ENCODE peak calls at places on chromosomes 2 and 18, in four cellular contexts. S, F, P and Y are unnamed samples.

GRCh38 chr2:200735061-200735460 is 76.6 kb upstream of the BZW1 start:
- DNase-seq in S (no peak), F (no peak), P (no peak), Y (no peak)

GRCh38 chr2:231726276-231726675 is 18.0 kb downstream of the PTMA start:
- DNase-seq in S (no peak), F (no peak), P (no peak), Y (no peak)

GRCh38 chr18:59516356-59517155 is 157.5 kb upstream of the LMAN1 start:
- DNase-seq in S (peak; percentile 90), F (peak; percentile 14), P (no peak), Y (no peak)

GRCh38 chr2:54803783-54804758 is 80.6 kb downstream of the EML6 start:
- DNase-seq in S (no peak), F (no peak), P (no peak), Y (no peak)

GRCh38 chr2:38751043-38751846 is at the start of gene SRSF7:
- DNase-seq in S (peak; percentile 99), F (peak; percentile 99), P (peak; percentile 99), Y (peak; percentile 99)

GRCh38 chr2:184921676-184922075 is 323.3 kb downstream of the ZNF804A start:
- DNase-seq in S (no peak), F (no peak), P (no peak), Y (no peak)

GRCh38 chr2:47271054-47272000 is 116.2 kb upstream of the STPG4 start:
- DNase-seq in S (no peak), F (peak; percentile 56), P (no peak), Y (no peak)

GRCh38 chr2:207487650-207488315 is 42.0 kb upstream of the CREB1 start:
- DNase-seq in S (peak; percentile 90), F (no peak), P (no peak), Y (no peak)

GRCh38 chr2:239934571-239935171 is 90.5 kb downstream of the NDUFA10 start:
- DNase-seq in S (peak; percentile 71), F (peak; percentile 57), P (no peak), Y (peak; percentile 42)

GRCh38 chr2:72953976-72954375 is 36.7 kb downstream of the EMX1 start:
- DNase-seq in S (no peak), F (no peak), P (no peak), Y (no peak)

GRCh38 chr2:233795735-233796171 is 17.6 kb downstream of the MROH2A start:
- DNase-seq in S (no peak), F (no peak), P (no peak), Y (no peak)